ENCODE peak calls at places on chromosomes 6 and 20, in four cellular contexts. P is K562, Z is IMR-90, J is GM12878. X is an unnamed sample.

GRCh38 chr20:50213531-50214106 is 23.0 kb downstream of the CEBPB start:
- DNase-seq in P (no peak), Z (peak; percentile 50), J (no peak), X (no peak)

GRCh38 chr6:142635130-142635529 is 309.8 kb downstream of the HIVEP2 start:
- DNase-seq in P (no peak), Z (peak; percentile 71), J (no peak), X (no peak)

GRCh38 chr6:128731249-128732165 is 151.4 kb upstream of the LAMA2 start:
- DNase-seq in P (no peak), Z (peak; percentile 66), J (no peak), X (peak; percentile 7)

GRCh38 chr6:147176795-147177194 is 27.4 kb upstream of the STXBP5 start:
- DNase-seq in P (no peak), Z (no peak), J (no peak), X (no peak)

GRCh38 chr20:1894951-1895673 is at the start of gene SIRPA:
- DNase-seq in P (peak; percentile 32), Z (peak; percentile 64), J (no peak), X (peak; percentile 91)

GRCh38 chr6:71194730-71195129 is 93.9 kb upstream of the OGFRL1 start:
- DNase-seq in P (no peak), Z (peak; percentile 83), J (no peak), X (no peak)

GRCh38 chr6:16676376-16676775 is 84.9 kb downstream of the ATXN1 start:
- DNase-seq in P (no peak), Z (no peak), J (no peak), X (no peak)

GRCh38 chr20:23670361-23670760 is 18.5 kb downstream of the CST4 start:
- DNase-seq in P (no peak), Z (no peak), J (no peak), X (no peak)

GRCh38 chr6:168637853-168638252 is 196.9 kb downstream of the SMOC2 start:
- DNase-seq in P (no peak), Z (no peak), J (no peak), X (no peak)

GRCh38 chr6:150527100-150527499 is 72.6 kb upstream of the PLEKHG1 start:
- DNase-seq in P (no peak), Z (peak; percentile 2), J (no peak), X (no peak)

GRCh38 chr20:10129749-10130148 is 88.9 kb upstream of the SNAP25 start:
- DNase-seq in P (no peak), Z (no peak), J (no peak), X (no peak)

GRCh38 chr6:3911614-3912336 is 62.6 kb downstream of the FAM50B start:
- DNase-seq in P (peak; percentile 73), Z (peak; percentile 92), J (no peak), X (peak; percentile 53)

GRCh38 chr20:8144282-8145245 is 12.5 kb downstream of the PLCB1 start:
- DNase-seq in P (no peak), Z (peak; percentile 89), J (no peak), X (no peak)

GRCh38 chr6:33428219-33428890 is 8.5 kb downstream of the SYNGAP1 start:
- DNase-seq in P (peak; percentile 76), Z (no peak), J (no peak), X (peak; percentile 71)

GRCh38 chr6:84825461-84825860 is 61.1 kb upstream of the TBX18 start:
- DNase-seq in P (no peak), Z (no peak), J (no peak), X (no peak)

GRCh38 chr6:147201885-147202515 is 2.2 kb upstream of the STXBP5 start:
- DNase-seq in P (peak; percentile 71), Z (peak; percentile 21), J (no peak), X (peak; percentile 42)

GRCh38 chr20:8293791-8294190 is 161.7 kb downstream of the PLCB1 start:
- DNase-seq in P (no peak), Z (peak; percentile 12), J (no peak), X (no peak)

GRCh38 chr20:49751397-49751735 is 37.7 kb upstream of the B4GALT5 start:
- DNase-seq in P (no peak), Z (no peak), J (no peak), X (no peak)

GRCh38 chr20:23528867-23529431 is 38.0 kb downstream of the CST8 start:
- DNase-seq in P (no peak), Z (no peak), J (no peak), X (no peak)

GRCh38 chr6:704037-704436 is 11.1 kb upstream of the EXOC2 start:
- DNase-seq in P (no peak), Z (peak; percentile 86), J (no peak), X (no peak)

GRCh38 chr6:32239462-32239861 is 15.6 kb upstream of the NOTCH4 start:
- DNase-seq in P (no peak), Z (no peak), J (no peak), X (no peak)

GRCh38 chr20:8837396-8837795 is 231.5 kb upstream of the PLCB4 start:
- DNase-seq in P (no peak), Z (peak; percentile 96), J (no peak), X (no peak)

GRCh38 chr6:111715321-111715720 is 109.6 kb upstream of the TRAF3IP2 start:
- DNase-seq in P (no peak), Z (no peak), J (no peak), X (no peak)

GRCh38 chr6:72720464-72720863 is 98.6 kb downstream of the KCNQ5 start:
- DNase-seq in P (no peak), Z (peak; percentile 64), J (no peak), X (no peak)

GRCh38 chr6:34243901-34244884 is 4.6 kb downstream of the SMIM29 start:
- DNase-seq in P (peak; percentile 84), Z (peak; percentile 95), J (no peak), X (peak; percentile 53)

GRCh38 chr6:1348675-1349074 is 36.8 kb downstream of the FOXQ1 start:
- DNase-seq in P (no peak), Z (peak; percentile 55), J (no peak), X (no peak)

GRCh38 chr20:53903652-53903987 is 166.8 kb downstream of the BCAS1 start:
- DNase-seq in P (no peak), Z (no peak), J (no peak), X (no peak)

GRCh38 chr20:48750376-48750775 is 77.4 kb downstream of the PREX1 start:
- DNase-seq in P (no peak), Z (no peak), J (no peak), X (no peak)

GRCh38 chr6:31531771-31532643 is 3.2 kb downstream of the MCCD1 start:
- DNase-seq in P (no peak), Z (no peak), J (no peak), X (no peak)

GRCh38 chr20:44324343-44324742 is 12.5 kb upstream of the R3HDML start:
- DNase-seq in P (no peak), Z (no peak), J (no peak), X (no peak)

GRCh38 chr6:111524252-111524651 is 41.2 kb upstream of the REV3L start:
- DNase-seq in P (no peak), Z (no peak), J (no peak), X (no peak)

GRCh38 chr6:137817219-137817618 is 49.8 kb upstream of the TNFAIP3 start:
- DNase-seq in P (no peak), Z (no peak), J (no peak), X (no peak)

GRCh38 chr6:137813308-137813707 is 53.8 kb upstream of the TNFAIP3 start:
- DNase-seq in P (no peak), Z (peak; percentile 10), J (no peak), X (no peak)

GRCh38 chr6:137818440-137818839 is 48.6 kb upstream of the TNFAIP3 start:
- DNase-seq in P (no peak), Z (no peak), J (no peak), X (no peak)

GRCh38 chr6:137816688-137817087 is 50.4 kb upstream of the TNFAIP3 start:
- DNase-seq in P (no peak), Z (no peak), J (no peak), X (no peak)

DNA sequence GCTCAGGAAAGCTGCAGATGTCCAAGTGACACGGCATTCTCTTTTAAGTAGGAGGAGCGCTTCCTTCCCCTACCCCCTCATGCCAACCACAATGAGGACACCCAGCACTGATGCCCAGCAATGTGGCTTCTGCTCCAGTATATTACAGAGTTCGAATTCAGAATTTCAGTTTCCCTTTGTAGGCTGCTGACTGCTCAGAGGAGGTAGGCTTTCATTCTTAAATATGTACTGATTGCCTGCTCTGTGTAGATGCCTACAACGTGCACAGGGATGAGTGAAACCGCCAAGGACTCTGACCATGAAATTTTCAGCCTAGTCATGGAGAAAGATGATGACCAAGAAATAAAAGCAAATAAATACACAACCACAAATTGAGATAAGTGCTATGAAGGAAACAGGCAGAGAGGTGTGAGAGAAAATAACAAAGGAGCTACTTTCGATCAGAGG is 50.9 kb upstream of the TNFAIP3 start:
- DNase-seq in P (no peak), Z (no peak), J (no peak), X (no peak)
- H3K4me1 ChIP-seq in P (peaks cover 31% of the 10 kb centered on the region), Z (peaks cover 6% of the 10 kb centered on the region), J (peaks cover 41% of the 10 kb centered on the region), X (no peaks in the 10 kb centered on the region)

GRCh38 chr20:46562009-46562372 is 11.5 kb upstream of the OCSTAMP start:
- DNase-seq in P (no peak), Z (no peak), J (no peak), X (no peak)

GRCh38 chr20:46557231-46557956 is 6.9 kb upstream of the OCSTAMP start:
- DNase-seq in P (no peak), Z (peak; percentile 60), J (no peak), X (no peak)

GRCh38 chr20:46558511-46558959 is 8.1 kb upstream of the OCSTAMP start:
- DNase-seq in P (no peak), Z (peak; percentile 98), J (no peak), X (no peak)

GRCh38 chr20:46559001-46559400 is 8.5 kb upstream of the OCSTAMP start:
- DNase-seq in P (no peak), Z (no peak), J (no peak), X (no peak)

DNA sequence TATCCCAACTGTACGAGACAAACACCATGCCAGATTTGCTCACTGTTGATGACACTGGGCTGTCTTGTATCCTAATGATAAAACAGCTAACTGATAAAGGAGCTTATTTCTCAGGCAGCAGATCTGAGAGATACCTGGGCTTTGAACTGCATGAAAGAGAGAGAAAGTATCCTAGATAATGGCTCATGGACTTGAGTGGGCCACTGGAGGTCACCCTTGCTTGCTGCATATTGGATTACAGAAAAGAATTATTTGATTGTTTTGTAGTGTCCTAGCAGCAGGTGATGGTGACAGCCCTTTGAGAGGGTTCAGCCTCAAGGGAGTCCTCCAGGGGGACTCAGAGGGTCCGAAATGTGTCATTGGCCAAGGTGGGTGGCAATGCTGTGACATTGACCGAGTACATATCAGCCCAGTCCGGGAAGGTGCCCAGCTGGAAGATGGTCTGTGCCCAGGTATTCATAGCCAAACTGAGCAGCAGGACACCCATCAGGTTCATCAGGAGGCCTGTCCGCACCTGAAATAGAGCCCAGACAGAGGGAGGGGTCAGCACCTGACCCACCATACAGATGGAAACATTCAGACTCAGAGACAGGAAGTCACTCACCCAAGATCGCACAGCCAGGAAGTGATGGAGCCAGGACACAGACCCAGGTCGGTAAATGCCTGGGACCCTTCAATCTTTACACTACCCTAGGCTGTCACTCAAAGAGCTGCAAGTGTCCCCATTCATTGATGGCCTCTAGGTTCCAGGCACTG is 9.4 kb upstream of the OCSTAMP start:
- DNase-seq in P (no peak), Z (no peak), J (no peak), X (no peak)
- H3K9ac ChIP-seq in P (no peak overlapping the region), Z (no peak overlapping the region), J (no peak overlapping the region), X (no peak overlapping the region)

DNA sequence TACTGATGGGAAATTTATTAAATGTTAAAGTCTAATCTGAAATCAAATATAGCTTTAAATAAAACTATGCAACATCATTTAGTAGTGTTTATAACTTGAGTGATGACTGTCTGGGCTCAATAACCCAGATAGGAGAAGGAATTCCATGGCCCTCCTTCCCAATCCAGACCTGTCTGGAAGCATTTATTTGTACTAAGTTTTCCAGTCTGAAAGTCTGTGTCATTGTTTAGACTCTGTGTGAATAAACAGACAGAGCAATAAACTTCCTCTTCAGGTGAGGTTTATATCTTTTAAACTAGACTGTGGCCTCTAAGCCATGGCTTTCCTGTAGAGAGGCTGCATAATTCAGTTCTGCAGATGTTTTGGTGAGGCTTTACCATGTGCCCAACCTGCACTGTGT is 176.4 kb downstream of the SOX4 start:
- DNase-seq in P (no peak), Z (peak; percentile 59), J (no peak), X (no peak)
- TF ChIP-seq RCOR1 in P (no peak), Z (no peak), J (no peak), X (no peak)

GRCh38 chr6:138468320-138469015 is 30.8 kb downstream of the NHSL1 start:
- DNase-seq in P (no peak), Z (peak; percentile 73), J (no peak), X (no peak)
- H3K4me1 ChIP-seq in P (no peaks in the 10 kb centered on the region), Z (peaks cover 7% of the 10 kb centered on the region), J (no peaks in the 10 kb centered on the region), X (no peaks in the 10 kb centered on the region)

X was measured in SK-N-SH.